ENCODE peak calls at places on chromosome 1, in eight cellular contexts. D is hypothalamus, Y is Panc1, K is GM03348, P is bronchial epithelial cell, M is brain microvascular endothelial cell, F is LHCN-M2, O is colonic mucosa. A is an unnamed sample.

GRCh38 chr1:8059161-8059622 is 33.1 kb upstream of the ERRFI1 start:
- DNase-seq in F (peak), Y (no peak), P (no peak), O (no peak), M (peak), K (peak), D (no peak), A (no peak)

GRCh38 chr1:244406337-244406736 is 45.4 kb downstream of the ADSS2 start:
- DNase-seq in O (no peak), F (no peak), K (no peak), Y (no peak), M (no peak), P (no peak), D (no peak), A (no peak)

GRCh38 chr1:18320051-18320450 is 160.7 kb upstream of the KLHDC7A start:
- DNase-seq in P (no peak), K (no peak), O (no peak), F (no peak), Y (no peak), M (no peak), D (no peak), A (peak)

GRCh38 chr1:230713915-230714764 is at the start of gene AGT:
- DNase-seq in P (no peak), F (peak), M (peak), O (peak), D (peak), K (peak), Y (no peak), A (peak)

GRCh38 chr1:242447682-242448081 is 76.8 kb downstream of the PLD5 start:
- DNase-seq in P (no peak), Y (no peak), M (no peak), F (no peak), O (no peak), D (no peak), K (no peak), A (peak)

GRCh38 chr1:44720281-44720680 is 10.7 kb downstream of the RNU5D-1 start:
- DNase-seq in P (no peak), F (no peak), K (no peak), D (no peak), M (no peak), O (no peak), Y (no peak), A (no peak)

GRCh38 chr1:169696273-169697100 is 14.9 kb downstream of the SELL start:
- DNase-seq in M (no peak), D (no peak), K (no peak), F (no peak), O (no peak), Y (no peak), P (peak), A (no peak)

GRCh38 chr1:15242766-15243165 is 4.3 kb upstream of the FHAD1 start:
- DNase-seq in P (no peak), Y (no peak), F (no peak), M (no peak), K (no peak), D (no peak), O (no peak), A (no peak)

GRCh38 chr1:41917835-41918449 is 780 bp downstream of the HIVEP3 start:
- DNase-seq in P (no peak), F (peak), D (peak), K (peak), Y (no peak), O (peak), M (no peak), A (peak)

GRCh38 chr1:156816561-156817328 is at the start of gene SH2D2A:
- DNase-seq in P (peak), K (no peak), F (no peak), O (peak), D (no peak), Y (no peak), M (peak), A (no peak)

GRCh38 chr1:43971336-43971980 is 1.6 kb downstream of the DPH2 start:
- DNase-seq in O (no peak), M (no peak), D (no peak), P (no peak), F (no peak), K (no peak), Y (no peak), A (no peak)

GRCh38 chr1:3195480-3195815 is 126.4 kb downstream of the PRDM16 start:
- DNase-seq in K (no peak), O (no peak), Y (no peak), M (no peak), P (no peak), D (no peak), F (no peak), A (no peak)

GRCh38 chr1:19206947-19207346 is 3.1 kb downstream of the UBR4 start:
- DNase-seq in M (no peak), Y (no peak), P (no peak), K (no peak), D (no peak), O (peak), F (no peak), A (no peak)

GRCh38 chr1:30324251-30325084 is 398.9 kb downstream of the MATN1 start:
- DNase-seq in M (no peak), P (no peak), K (no peak), Y (no peak), F (no peak), O (no peak), D (no peak), A (no peak)

GRCh38 chr1:13851726-13852125 is 151.7 kb downstream of the PRDM2 start:
- DNase-seq in F (no peak), P (no peak), D (no peak), O (no peak), M (no peak), K (no peak), Y (no peak), A (no peak)

GRCh38 chr1:26498894-26499293 is 26.7 kb downstream of the HMGN2 start:
- DNase-seq in P (no peak), D (no peak), K (no peak), F (no peak), M (no peak), Y (no peak), O (no peak), A (no peak)

GRCh38 chr1:205568469-205569361 is 63.1 kb downstream of the ELK4 start:
- DNase-seq in K (peak), O (peak), Y (no peak), P (no peak), F (no peak), M (no peak), D (peak), A (peak)

GRCh38 chr1:100750002-100750885 is 30.7 kb downstream of the VCAM1 start:
- DNase-seq in P (no peak), M (no peak), D (no peak), K (no peak), F (no peak), O (no peak), Y (no peak), A (no peak)

GRCh38 chr1:47765742-47766485 is 231.3 kb downstream of the TRABD2B start:
- DNase-seq in M (no peak), Y (no peak), P (no peak), F (no peak), O (no peak), D (no peak), K (no peak), A (no peak)

GRCh38 chr1:61011514-61012263 is 70.7 kb upstream of the NFIA start:
- DNase-seq in O (no peak), K (no peak), F (no peak), Y (no peak), P (no peak), D (no peak), M (no peak), A (no peak)

GRCh38 chr1:156337888-156338179 is 258 bp downstream of the CCT3 start:
- DNase-seq in D (no peak), K (no peak), Y (no peak), P (no peak), O (no peak), F (no peak), M (no peak), A (no peak)

GRCh38 chr1:208431721-208432120 is 187.5 kb upstream of the PLXNA2 start:
- DNase-seq in Y (no peak), O (no peak), F (peak), P (peak), K (peak), M (no peak), D (no peak), A (no peak)

GRCh38 chr1:43947890-43948437 is 1.2 kb downstream of the IPO13 start:
- DNase-seq in M (no peak), O (no peak), D (no peak), P (no peak), K (peak), Y (no peak), F (no peak), A (no peak)

GRCh38 chr1:160219062-160219929 is 14.1 kb downstream of the PEA15 start:
- DNase-seq in F (peak), P (peak), Y (peak), O (peak), D (peak), K (peak), M (peak), A (peak)

GRCh38 chr1:153945795-153946621 is 510 bp downstream of the DENND4B start:
- DNase-seq in Y (no peak), D (peak), O (peak), M (no peak), P (peak), K (peak), F (peak), A (peak)